ENCODE peak calls at places on chromosomes 13 and 19, in four cellular contexts. L, J, Q and O are unnamed samples.
A peak's percentile ranks its signal among the peaks of the same experiment; 100 is the strongest.

GRCh38 chr13:47112205-47112896 is 215.5 kb upstream of the HTR2A start:
- DNase-seq in L (no peak), J (no peak), Q (no peak), O (no peak)

GRCh38 chr13:72204291-72204690 is 337.3 kb upstream of the DACH1 start:
- DNase-seq in L (no peak), J (no peak), Q (no peak), O (no peak)

GRCh38 chr19:5217171-5217570 is 123.4 kb downstream of the PTPRS start:
- DNase-seq in L (no peak), J (no peak), Q (no peak), O (no peak)

GRCh38 chr13:20607015-20607414 is 40.1 kb downstream of the IFT88 start:
- DNase-seq in L (no peak), J (no peak), Q (no peak), O (no peak)

GRCh38 chr19:30754162-30754561 is 382.0 kb downstream of the ZNF536 start:
- DNase-seq in L (no peak), J (no peak), Q (no peak), O (no peak)

GRCh38 chr19:46299004-46299509 is 2.2 kb downstream of the HIF3A start:
- DNase-seq in L (peak; percentile 97), J (peak; percentile 59), Q (peak; percentile 74), O (peak; percentile 92)

GRCh38 chr13:75585153-75585552 is 35.6 kb downstream of the UCHL3 start:
- DNase-seq in L (no peak), J (no peak), Q (no peak), O (no peak)

GRCh38 chr13:110465696-110466095 is 95.8 kb downstream of the RAB20 start:
- DNase-seq in L (no peak), J (no peak), Q (no peak), O (no peak)

GRCh38 chr13:29754486-29754806 is 96.0 kb downstream of the UBL3 start:
- DNase-seq in L (no peak), J (no peak), Q (no peak), O (no peak)

GRCh38 chr19:7468840-7469239 is 20.0 kb downstream of the PEX11G start:
- DNase-seq in L (no peak), J (no peak), Q (no peak), O (no peak)

GRCh38 chr19:28710278-28710677 is 502.7 kb downstream of the UQCRFS1 start:
- DNase-seq in L (peak; percentile 6), J (peak; percentile 25), Q (no peak), O (no peak)

GRCh38 chr13:67229438-67230242 is 496 bp downstream of the PCDH9 start:
- DNase-seq in L (no peak), J (no peak), Q (no peak), O (no peak)

GRCh38 chr19:3494051-3494450 is 6.4 kb downstream of the DOHH start:
- DNase-seq in L (peak; percentile 32), J (no peak), Q (no peak), O (peak; percentile 84)

GRCh38 chr13:44364601-44365000 is 9.0 kb upstream of the SERP2 start:
- DNase-seq in L (no peak), J (peak; percentile 59), Q (no peak), O (no peak)

GRCh38 chr19:17243854-17244617 is 1.7 kb downstream of the NR2F6 start:
- DNase-seq in L (peak; percentile 75), J (no peak), Q (no peak), O (no peak)

GRCh38 chr19:12543855-12544254 is 7.4 kb downstream of the ZNF564 start:
- DNase-seq in L (no peak), J (no peak), Q (no peak), O (no peak)

GRCh38 chr13:30065181-30065580 is 214.8 kb upstream of the UBL3 start:
- DNase-seq in L (no peak), J (no peak), Q (no peak), O (no peak)

GRCh38 chr19:33394006-33394722 is 20.7 kb downstream of the CEBPG start:
- DNase-seq in L (no peak), J (no peak), Q (no peak), O (peak; percentile 96)

GRCh38 chr19:55672418-55672817 is 2.6 kb upstream of the EPN1 start:
- DNase-seq in L (no peak), J (no peak), Q (no peak), O (no peak)

GRCh38 chr13:44293908-44294735 is 79.5 kb upstream of the SERP2 start:
- DNase-seq in L (no peak), J (no peak), Q (no peak), O (no peak)

GRCh38 chr19:5711713-5712161 is 8.2 kb downstream of the LONP1 start:
- DNase-seq in L (no peak), J (no peak), Q (no peak), O (no peak)

GRCh38 chr19:10919352-10920287 is 8.8 kb downstream of the YIPF2 start:
- DNase-seq in L (no peak), J (no peak), Q (no peak), O (no peak)

GRCh38 chr13:77176350-77176749 is 149.4 kb upstream of the FBXL3 start:
- DNase-seq in L (no peak), J (peak; percentile 9), Q (no peak), O (no peak)

GRCh38 chr13:51158923-51159322 is 47.8 kb upstream of the C13orf42 start:
- DNase-seq in L (no peak), J (no peak), Q (no peak), O (no peak)

GRCh38 chr19:11092181-11092538 is 2.9 kb downstream of the LDLR start:
- DNase-seq in L (peak; percentile 30), J (peak; percentile 57), Q (no peak), O (no peak)

GRCh38 chr13:114110091-114110829 is 22.2 kb downstream of the RASA3 start:
- DNase-seq in L (no peak), J (no peak), Q (no peak), O (peak; percentile 88)

GRCh38 chr13:36919206-36919832 is 719 bp downstream of the SMAD9 start:
- DNase-seq in L (peak; percentile 35), J (no peak), Q (peak; percentile 5), O (no peak)

GRCh38 chr13:35858665-35859064 is 272.5 kb downstream of the DCLK1 start:
- DNase-seq in L (no peak), J (no peak), Q (no peak), O (no peak)
- H3K4me3 ChIP-seq in L (no peak overlapping the region), J (no peak overlapping the region), Q (no peak overlapping the region), O (no peak overlapping the region)

DNA sequence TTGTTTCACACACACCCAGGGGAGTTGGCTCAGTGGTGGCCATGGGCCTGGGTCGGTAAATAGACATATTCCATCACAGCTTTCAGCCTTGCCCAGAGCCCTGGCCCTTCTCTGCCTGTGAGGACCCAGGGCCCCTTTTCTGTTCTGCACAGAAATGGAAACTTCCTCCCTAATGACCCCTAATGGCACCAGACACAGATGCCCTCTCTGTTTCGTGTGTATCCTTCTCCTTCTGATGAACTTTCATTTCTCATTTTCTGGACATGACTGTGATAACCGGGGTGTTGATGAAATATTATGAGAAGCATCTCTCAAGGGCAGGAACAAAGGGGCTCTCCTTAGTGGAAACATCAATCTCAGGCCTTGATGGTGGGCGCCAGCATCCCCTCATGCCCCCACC is 12.8 kb downstream of the LILRA1 start:
- DNase-seq in L (no peak), J (no peak), Q (no peak), O (no peak)
- H3K4me3 ChIP-seq in L (no peak overlapping the region), J (no peak overlapping the region), Q (no peak overlapping the region), O (no peak overlapping the region)

GRCh38 chr13:99282264-99283231 is 24.4 kb upstream of the GPR18 start:
- DNase-seq in L (no peak), J (no peak), Q (no peak), O (no peak)
- H3K4me3 ChIP-seq in L (no peak overlapping the region), J (no peak overlapping the region), Q (no peak overlapping the region), O (no peak overlapping the region)

DNA sequence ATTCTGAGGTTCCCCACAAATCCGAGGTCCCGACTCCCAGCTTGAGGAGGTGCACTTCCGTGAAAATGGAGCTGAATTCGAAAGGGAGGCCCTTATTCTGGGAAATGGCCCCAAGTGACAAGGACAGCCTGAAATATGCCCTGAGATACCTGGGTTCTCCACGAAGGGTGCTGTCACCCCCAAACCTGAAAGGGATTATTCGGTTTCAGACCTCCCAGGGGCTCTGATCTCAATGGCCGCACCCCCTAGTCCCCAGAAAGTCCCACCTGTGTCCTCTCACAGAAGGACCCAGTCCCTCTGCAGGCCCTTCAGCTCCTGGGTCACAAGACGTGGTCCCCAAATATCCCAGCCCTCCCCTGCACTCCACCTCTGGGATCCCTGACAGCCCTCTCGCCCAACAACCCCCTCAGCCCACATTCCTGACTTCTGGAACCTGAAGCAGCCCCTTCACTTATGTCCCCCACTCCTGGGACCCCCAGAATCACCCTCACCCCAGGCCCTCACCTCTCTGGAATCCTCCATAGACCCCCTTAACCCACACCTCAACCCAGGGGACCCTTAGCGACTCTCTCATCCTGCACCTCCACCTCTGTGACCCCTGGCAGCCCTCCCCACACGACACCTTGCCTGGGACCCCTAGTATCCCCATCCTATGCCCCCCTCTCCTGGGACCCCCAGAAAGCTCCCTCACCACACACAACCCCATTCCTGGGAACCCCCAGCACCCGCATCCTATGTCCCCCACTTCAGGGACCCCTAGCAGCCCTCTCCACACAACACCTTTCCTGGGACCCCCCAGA is 597 bp downstream of the SYNGR4 start:
- DNase-seq in L (peak; percentile 32), J (no peak), Q (no peak), O (no peak)
- H3K4me3 ChIP-seq in L (no peak overlapping the region), J (peak overlapping the region; percentile 17), Q (peak overlapping the region; percentile 82), O (no peak overlapping the region)

GRCh38 chr13:95552208-95552538 is 347 bp upstream of the CLDN10 start:
- DNase-seq in L (no peak), J (no peak), Q (no peak), O (no peak)
- H3K4me3 ChIP-seq in L (no peak overlapping the region), J (peak overlapping the region; percentile 48), Q (peak overlapping the region; percentile 28), O (no peak overlapping the region)

DNA sequence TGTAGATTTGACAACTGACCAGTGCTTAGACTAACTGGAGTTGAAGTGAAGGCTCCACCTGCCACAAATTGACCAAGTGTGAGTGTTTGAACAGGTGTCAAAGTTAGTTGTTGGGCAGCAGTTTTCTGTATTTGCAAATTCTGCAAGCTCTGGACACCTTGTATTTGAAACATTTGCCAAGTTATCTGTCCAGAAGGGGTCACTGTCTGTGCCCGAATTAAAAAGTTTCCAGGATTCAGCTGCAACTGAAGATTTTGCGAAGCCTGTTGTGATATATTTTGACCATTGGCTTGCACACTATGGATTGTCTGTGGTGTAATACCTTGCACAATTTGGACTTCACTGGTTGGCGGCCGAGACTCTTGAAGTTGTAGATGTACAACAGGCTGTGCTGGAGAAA is 1690.7 kb downstream of the SLITRK5 start:
- DNase-seq in L (no peak), J (no peak), Q (no peak), O (no peak)
- H3K4me3 ChIP-seq in L (no peak overlapping the region), J (no peak overlapping the region), Q (no peak overlapping the region), O (no peak overlapping the region)